ENCODE peak calls at places on chromosome 20, in four cellular contexts. One of them, this sample, is unnamed.

GRCh38 chr20:20034486-20034885 is 17.3 kb downstream of the NAA20 start:
- DNase-seq in stimulated activated CD4-positive, alpha-beta T cell treated with anti-CD3 and anti-CD28 coated beads, Interleukin-15, amount 100 ng/mL, for 1 hour: no peak
- DNase-seq in prostate gland: no peak
- DNase-seq in stimulated activated naive B cell treated with anti-CD40 and anti-IgM and Interleukin-4, amounts not matched to agents 10 μg/mL and 1 μg/mL and 100 μg/mL, for 72 hours: no peak
- DNase-seq in this sample: no peak

GRCh38 chr20:8678098-8678776 is 390.6 kb upstream of the PLCB4 start:
- DNase-seq in stimulated activated naive B cell treated with anti-CD40 and anti-IgM and Interleukin-4, amounts not matched to agents 10 μg/mL and 1 μg/mL and 100 μg/mL, for 72 hours: no peak
- DNase-seq in prostate gland: no peak
- DNase-seq in stimulated activated CD4-positive, alpha-beta T cell treated with anti-CD3 and anti-CD28 coated beads, Interleukin-15, amount 100 ng/mL, for 1 hour: no peak
- DNase-seq in this sample: no peak

GRCh38 chr20:1430004-1430451 is 36.6 kb downstream of the NSFL1C start:
- DNase-seq in stimulated activated CD4-positive, alpha-beta T cell treated with anti-CD3 and anti-CD28 coated beads, Interleukin-15, amount 100 ng/mL, for 1 hour: no peak
- DNase-seq in stimulated activated naive B cell treated with anti-CD40 and anti-IgM and Interleukin-4, amounts not matched to agents 10 μg/mL and 1 μg/mL and 100 μg/mL, for 72 hours: no peak
- DNase-seq in prostate gland: no peak
- DNase-seq in this sample: no peak

GRCh38 chr20:10605547-10606195 is 68.1 kb downstream of the JAG1 start:
- DNase-seq in prostate gland: no peak
- DNase-seq in stimulated activated naive B cell treated with anti-CD40 and anti-IgM and Interleukin-4, amounts not matched to agents 10 μg/mL and 1 μg/mL and 100 μg/mL, for 72 hours: no peak
- DNase-seq in stimulated activated CD4-positive, alpha-beta T cell treated with anti-CD3 and anti-CD28 coated beads, Interleukin-15, amount 100 ng/mL, for 1 hour: no peak
- DNase-seq in this sample: no peak

GRCh38 chr20:63874254-63874653 is 9.2 kb downstream of the TPD52L2 start:
- DNase-seq in stimulated activated CD4-positive, alpha-beta T cell treated with anti-CD3 and anti-CD28 coated beads, Interleukin-15, amount 100 ng/mL, for 1 hour: no peak
- DNase-seq in prostate gland: no peak
- DNase-seq in stimulated activated naive B cell treated with anti-CD40 and anti-IgM and Interleukin-4, amounts not matched to agents 10 μg/mL and 1 μg/mL and 100 μg/mL, for 72 hours: no peak
- DNase-seq in this sample: no peak

GRCh38 chr20:35878113-35878620 is 76.1 kb downstream of the SCAND1 start:
- DNase-seq in stimulated activated naive B cell treated with anti-CD40 and anti-IgM and Interleukin-4, amounts not matched to agents 10 μg/mL and 1 μg/mL and 100 μg/mL, for 72 hours: no peak
- DNase-seq in prostate gland: no peak
- DNase-seq in stimulated activated CD4-positive, alpha-beta T cell treated with anti-CD3 and anti-CD28 coated beads, Interleukin-15, amount 100 ng/mL, for 1 hour: no peak
- DNase-seq in this sample: no peak

GRCh38 chr20:4592316-4593148 is 129.2 kb upstream of the PRND start:
- DNase-seq in stimulated activated CD4-positive, alpha-beta T cell treated with anti-CD3 and anti-CD28 coated beads, Interleukin-15, amount 100 ng/mL, for 1 hour: peak
- DNase-seq in prostate gland: no peak
- DNase-seq in stimulated activated naive B cell treated with anti-CD40 and anti-IgM and Interleukin-4, amounts not matched to agents 10 μg/mL and 1 μg/mL and 100 μg/mL, for 72 hours: peak
- DNase-seq in this sample: peak

GRCh38 chr20:37007898-37008649 is 56.6 kb upstream of the SAMHD1 start:
- DNase-seq in prostate gland: no peak
- DNase-seq in stimulated activated naive B cell treated with anti-CD40 and anti-IgM and Interleukin-4, amounts not matched to agents 10 μg/mL and 1 μg/mL and 100 μg/mL, for 72 hours: no peak
- DNase-seq in stimulated activated CD4-positive, alpha-beta T cell treated with anti-CD3 and anti-CD28 coated beads, Interleukin-15, amount 100 ng/mL, for 1 hour: no peak
- DNase-seq in this sample: no peak

GRCh38 chr20:37200376-37200775 is 21.0 kb upstream of the MROH8 start:
- DNase-seq in stimulated activated CD4-positive, alpha-beta T cell treated with anti-CD3 and anti-CD28 coated beads, Interleukin-15, amount 100 ng/mL, for 1 hour: no peak
- DNase-seq in prostate gland: no peak
- DNase-seq in stimulated activated naive B cell treated with anti-CD40 and anti-IgM and Interleukin-4, amounts not matched to agents 10 μg/mL and 1 μg/mL and 100 μg/mL, for 72 hours: no peak
- DNase-seq in this sample: no peak

GRCh38 chr20:43789593-43789992 is 62.8 kb upstream of the GTSF1L start:
- DNase-seq in prostate gland: no peak
- DNase-seq in stimulated activated CD4-positive, alpha-beta T cell treated with anti-CD3 and anti-CD28 coated beads, Interleukin-15, amount 100 ng/mL, for 1 hour: no peak
- DNase-seq in stimulated activated naive B cell treated with anti-CD40 and anti-IgM and Interleukin-4, amounts not matched to agents 10 μg/mL and 1 μg/mL and 100 μg/mL, for 72 hours: no peak
- DNase-seq in this sample: no peak

GRCh38 chr20:52630138-52630537 is 342.0 kb upstream of the TSHZ2 start:
- DNase-seq in stimulated activated CD4-positive, alpha-beta T cell treated with anti-CD3 and anti-CD28 coated beads, Interleukin-15, amount 100 ng/mL, for 1 hour: no peak
- DNase-seq in stimulated activated naive B cell treated with anti-CD40 and anti-IgM and Interleukin-4, amounts not matched to agents 10 μg/mL and 1 μg/mL and 100 μg/mL, for 72 hours: no peak
- DNase-seq in prostate gland: no peak
- DNase-seq in this sample: no peak

GRCh38 chr20:1897965-1898464 is 2.8 kb downstream of the SIRPA start:
- DNase-seq in stimulated activated naive B cell treated with anti-CD40 and anti-IgM and Interleukin-4, amounts not matched to agents 10 μg/mL and 1 μg/mL and 100 μg/mL, for 72 hours: peak
- DNase-seq in prostate gland: no peak
- DNase-seq in stimulated activated CD4-positive, alpha-beta T cell treated with anti-CD3 and anti-CD28 coated beads, Interleukin-15, amount 100 ng/mL, for 1 hour: no peak
- DNase-seq in this sample: peak

GRCh38 chr20:53517146-53517545 is 76.5 kb downstream of the ZNF217 start:
- DNase-seq in stimulated activated naive B cell treated with anti-CD40 and anti-IgM and Interleukin-4, amounts not matched to agents 10 μg/mL and 1 μg/mL and 100 μg/mL, for 72 hours: no peak
- DNase-seq in stimulated activated CD4-positive, alpha-beta T cell treated with anti-CD3 and anti-CD28 coated beads, Interleukin-15, amount 100 ng/mL, for 1 hour: no peak
- DNase-seq in prostate gland: no peak
- DNase-seq in this sample: no peak

GRCh38 chr20:34553366-34553867 is 5.1 kb upstream of the MAP1LC3A start:
- DNase-seq in prostate gland: peak
- DNase-seq in stimulated activated CD4-positive, alpha-beta T cell treated with anti-CD3 and anti-CD28 coated beads, Interleukin-15, amount 100 ng/mL, for 1 hour: no peak
- DNase-seq in stimulated activated naive B cell treated with anti-CD40 and anti-IgM and Interleukin-4, amounts not matched to agents 10 μg/mL and 1 μg/mL and 100 μg/mL, for 72 hours: no peak
- DNase-seq in this sample: no peak

GRCh38 chr20:23918101-23918862 is 38.7 kb upstream of the CST5 start:
- DNase-seq in stimulated activated naive B cell treated with anti-CD40 and anti-IgM and Interleukin-4, amounts not matched to agents 10 μg/mL and 1 μg/mL and 100 μg/mL, for 72 hours: no peak
- DNase-seq in stimulated activated CD4-positive, alpha-beta T cell treated with anti-CD3 and anti-CD28 coated beads, Interleukin-15, amount 100 ng/mL, for 1 hour: no peak
- DNase-seq in prostate gland: no peak
- DNase-seq in this sample: no peak

GRCh38 chr20:32485770-32486248 is 99.3 kb downstream of the NOL4L start:
- DNase-seq in prostate gland: no peak
- DNase-seq in stimulated activated CD4-positive, alpha-beta T cell treated with anti-CD3 and anti-CD28 coated beads, Interleukin-15, amount 100 ng/mL, for 1 hour: no peak
- DNase-seq in stimulated activated naive B cell treated with anti-CD40 and anti-IgM and Interleukin-4, amounts not matched to agents 10 μg/mL and 1 μg/mL and 100 μg/mL, for 72 hours: no peak
- DNase-seq in this sample: no peak

GRCh38 chr20:23248524-23248923 is 102.1 kb upstream of the NXT1 start:
- DNase-seq in stimulated activated naive B cell treated with anti-CD40 and anti-IgM and Interleukin-4, amounts not matched to agents 10 μg/mL and 1 μg/mL and 100 μg/mL, for 72 hours: no peak
- DNase-seq in prostate gland: no peak
- DNase-seq in stimulated activated CD4-positive, alpha-beta T cell treated with anti-CD3 and anti-CD28 coated beads, Interleukin-15, amount 100 ng/mL, for 1 hour: no peak
- DNase-seq in this sample: no peak

GRCh38 chr20:60804918-60805631 is 447.0 kb upstream of the CDH4 start:
- DNase-seq in stimulated activated CD4-positive, alpha-beta T cell treated with anti-CD3 and anti-CD28 coated beads, Interleukin-15, amount 100 ng/mL, for 1 hour: no peak
- DNase-seq in stimulated activated naive B cell treated with anti-CD40 and anti-IgM and Interleukin-4, amounts not matched to agents 10 μg/mL and 1 μg/mL and 100 μg/mL, for 72 hours: no peak
- DNase-seq in prostate gland: no peak
- DNase-seq in this sample: no peak

GRCh38 chr20:16821211-16822089 is 73.3 kb downstream of the OTOR start:
- DNase-seq in stimulated activated CD4-positive, alpha-beta T cell treated with anti-CD3 and anti-CD28 coated beads, Interleukin-15, amount 100 ng/mL, for 1 hour: no peak
- DNase-seq in prostate gland: no peak
- DNase-seq in stimulated activated naive B cell treated with anti-CD40 and anti-IgM and Interleukin-4, amounts not matched to agents 10 μg/mL and 1 μg/mL and 100 μg/mL, for 72 hours: no peak
- DNase-seq in this sample: no peak

GRCh38 chr20:38242848-38243449 is 17.6 kb downstream of the KIAA1755 start:
- DNase-seq in prostate gland: no peak
- DNase-seq in stimulated activated CD4-positive, alpha-beta T cell treated with anti-CD3 and anti-CD28 coated beads, Interleukin-15, amount 100 ng/mL, for 1 hour: no peak
- DNase-seq in stimulated activated naive B cell treated with anti-CD40 and anti-IgM and Interleukin-4, amounts not matched to agents 10 μg/mL and 1 μg/mL and 100 μg/mL, for 72 hours: peak
- DNase-seq in this sample: no peak

GRCh38 chr20:63434599-63435378 is 37.7 kb downstream of the KCNQ2 start:
- DNase-seq in prostate gland: no peak
- DNase-seq in stimulated activated CD4-positive, alpha-beta T cell treated with anti-CD3 and anti-CD28 coated beads, Interleukin-15, amount 100 ng/mL, for 1 hour: peak
- DNase-seq in stimulated activated naive B cell treated with anti-CD40 and anti-IgM and Interleukin-4, amounts not matched to agents 10 μg/mL and 1 μg/mL and 100 μg/mL, for 72 hours: peak
- DNase-seq in this sample: no peak

GRCh38 chr20:11267131-11267761 is 593.4 kb upstream of the JAG1 start:
- DNase-seq in prostate gland: no peak
- DNase-seq in stimulated activated CD4-positive, alpha-beta T cell treated with anti-CD3 and anti-CD28 coated beads, Interleukin-15, amount 100 ng/mL, for 1 hour: no peak
- DNase-seq in stimulated activated naive B cell treated with anti-CD40 and anti-IgM and Interleukin-4, amounts not matched to agents 10 μg/mL and 1 μg/mL and 100 μg/mL, for 72 hours: no peak
- DNase-seq in this sample: no peak

GRCh38 chr20:38111366-38112232 is 53.5 kb downstream of the TGM2 start:
- DNase-seq in stimulated activated naive B cell treated with anti-CD40 and anti-IgM and Interleukin-4, amounts not matched to agents 10 μg/mL and 1 μg/mL and 100 μg/mL, for 72 hours: no peak
- DNase-seq in prostate gland: no peak
- DNase-seq in stimulated activated CD4-positive, alpha-beta T cell treated with anti-CD3 and anti-CD28 coated beads, Interleukin-15, amount 100 ng/mL, for 1 hour: no peak
- DNase-seq in this sample: peak

GRCh38 chr20:23231561-23232218 is 118.9 kb upstream of the NXT1 start:
- DNase-seq in stimulated activated naive B cell treated with anti-CD40 and anti-IgM and Interleukin-4, amounts not matched to agents 10 μg/mL and 1 μg/mL and 100 μg/mL, for 72 hours: no peak
- DNase-seq in prostate gland: no peak
- DNase-seq in stimulated activated CD4-positive, alpha-beta T cell treated with anti-CD3 and anti-CD28 coated beads, Interleukin-15, amount 100 ng/mL, for 1 hour: no peak
- DNase-seq in this sample: no peak

GRCh38 chr20:31835977-31836852 is 9.2 kb downstream of the FOXS1 start:
- DNase-seq in prostate gland: no peak
- DNase-seq in stimulated activated CD4-positive, alpha-beta T cell treated with anti-CD3 and anti-CD28 coated beads, Interleukin-15, amount 100 ng/mL, for 1 hour: no peak
- DNase-seq in stimulated activated naive B cell treated with anti-CD40 and anti-IgM and Interleukin-4, amounts not matched to agents 10 μg/mL and 1 μg/mL and 100 μg/mL, for 72 hours: no peak
- DNase-seq in this sample: peak

GRCh38 chr20:57451356-57451755 is 60.2 kb downstream of the RBM38 start:
- DNase-seq in stimulated activated CD4-positive, alpha-beta T cell treated with anti-CD3 and anti-CD28 coated beads, Interleukin-15, amount 100 ng/mL, for 1 hour: no peak
- DNase-seq in prostate gland: no peak
- DNase-seq in stimulated activated naive B cell treated with anti-CD40 and anti-IgM and Interleukin-4, amounts not matched to agents 10 μg/mL and 1 μg/mL and 100 μg/mL, for 72 hours: no peak
- DNase-seq in this sample: no peak